ENCODE peak calls at places on chromosomes 2 and 18, in eight cellular contexts. One of them, this sample, is unnamed.

GRCh38 chr18:49022311-49023280 is 71.8 kb upstream of the SMAD7 start:
- DNase-seq in ovary: peak
- DNase-seq in renal cortical epithelial cell: no peak
- DNase-seq in choroid plexus epithelial cell: no peak
- DNase-seq in GM10248: no peak
- DNase-seq in fibroblast of gingiva: no peak
- DNase-seq in EH: no peak
- DNase-seq in testis: no peak
- DNase-seq in this sample: peak

GRCh38 chr2:8872821-8873432 is 35.5 kb upstream of the KIDINS220 start:
- DNase-seq in EH: peak
- DNase-seq in renal cortical epithelial cell: peak
- DNase-seq in testis: no peak
- DNase-seq in GM10248: peak
- DNase-seq in choroid plexus epithelial cell: peak
- DNase-seq in ovary: no peak
- DNase-seq in fibroblast of gingiva: peak
- DNase-seq in this sample: no peak

GRCh38 chr2:14752294-14752693 is 119.8 kb downstream of the LRATD1 start:
- DNase-seq in GM10248: no peak
- DNase-seq in fibroblast of gingiva: no peak
- DNase-seq in ovary: no peak
- DNase-seq in testis: peak
- DNase-seq in renal cortical epithelial cell: no peak
- DNase-seq in EH: no peak
- DNase-seq in choroid plexus epithelial cell: no peak
- DNase-seq in this sample: no peak

GRCh38 chr2:234491281-234491680 is 5.6 kb downstream of the ARL4C start:
- DNase-seq in EH: no peak
- DNase-seq in ovary: no peak
- DNase-seq in fibroblast of gingiva: no peak
- DNase-seq in testis: no peak
- DNase-seq in GM10248: no peak
- DNase-seq in renal cortical epithelial cell: peak
- DNase-seq in choroid plexus epithelial cell: no peak
- DNase-seq in this sample: no peak

GRCh38 chr2:70181363-70181956 is 9.4 kb downstream of the C2orf42 start:
- DNase-seq in GM10248: peak
- DNase-seq in testis: no peak
- DNase-seq in fibroblast of gingiva: no peak
- DNase-seq in renal cortical epithelial cell: no peak
- DNase-seq in EH: no peak
- DNase-seq in ovary: peak
- DNase-seq in choroid plexus epithelial cell: no peak
- DNase-seq in this sample: no peak

GRCh38 chr2:84797271-84797670 is 83.6 kb downstream of the TRABD2A start:
- DNase-seq in GM10248: no peak
- DNase-seq in EH: no peak
- DNase-seq in ovary: no peak
- DNase-seq in fibroblast of gingiva: no peak
- DNase-seq in renal cortical epithelial cell: no peak
- DNase-seq in choroid plexus epithelial cell: no peak
- DNase-seq in testis: no peak
- DNase-seq in this sample: no peak

GRCh38 chr2:64326578-64327050 is 127.3 kb upstream of the LGALSL start:
- DNase-seq in EH: no peak
- DNase-seq in fibroblast of gingiva: no peak
- DNase-seq in GM10248: no peak
- DNase-seq in ovary: no peak
- DNase-seq in renal cortical epithelial cell: no peak
- DNase-seq in choroid plexus epithelial cell: no peak
- DNase-seq in testis: no peak
- DNase-seq in this sample: no peak

GRCh38 chr2:191318729-191319078 is 73.5 kb downstream of the MYO1B start:
- DNase-seq in ovary: no peak
- DNase-seq in testis: no peak
- DNase-seq in fibroblast of gingiva: peak
- DNase-seq in renal cortical epithelial cell: peak
- DNase-seq in EH: peak
- DNase-seq in GM10248: no peak
- DNase-seq in choroid plexus epithelial cell: peak
- DNase-seq in this sample: peak

GRCh38 chr2:135744761-135745314 is 3.2 kb downstream of the UBXN4 start:
- DNase-seq in testis: peak
- DNase-seq in GM10248: peak
- DNase-seq in fibroblast of gingiva: peak
- DNase-seq in choroid plexus epithelial cell: peak
- DNase-seq in ovary: no peak
- DNase-seq in EH: peak
- DNase-seq in renal cortical epithelial cell: peak
- DNase-seq in this sample: peak

GRCh38 chr18:39942702-39943101 is 2012.3 kb upstream of the PIK3C3 start:
- DNase-seq in testis: no peak
- DNase-seq in ovary: no peak
- DNase-seq in fibroblast of gingiva: no peak
- DNase-seq in GM10248: no peak
- DNase-seq in renal cortical epithelial cell: peak
- DNase-seq in EH: no peak
- DNase-seq in choroid plexus epithelial cell: peak
- DNase-seq in this sample: no peak

GRCh38 chr18:48781041-48781989 is 169.4 kb downstream of the SMAD7 start:
- DNase-seq in choroid plexus epithelial cell: peak
- DNase-seq in EH: peak
- DNase-seq in GM10248: no peak
- DNase-seq in fibroblast of gingiva: peak
- DNase-seq in ovary: peak
- DNase-seq in testis: peak
- DNase-seq in renal cortical epithelial cell: no peak
- DNase-seq in this sample: no peak

GRCh38 chr18:46332956-46333355 is 228.8 kb downstream of the HAUS1 start:
- DNase-seq in EH: no peak
- DNase-seq in fibroblast of gingiva: no peak
- DNase-seq in choroid plexus epithelial cell: no peak
- DNase-seq in testis: peak
- DNase-seq in GM10248: no peak
- DNase-seq in ovary: peak
- DNase-seq in renal cortical epithelial cell: no peak
- DNase-seq in this sample: no peak

GRCh38 chr2:233421091-233421816 is 67.0 kb downstream of the DGKD start:
- DNase-seq in EH: no peak
- DNase-seq in GM10248: no peak
- DNase-seq in ovary: no peak
- DNase-seq in choroid plexus epithelial cell: no peak
- DNase-seq in fibroblast of gingiva: no peak
- DNase-seq in renal cortical epithelial cell: no peak
- DNase-seq in testis: peak
- DNase-seq in this sample: no peak

GRCh38 chr18:60950634-60951033 is 382.6 kb upstream of the CDH20 start:
- DNase-seq in choroid plexus epithelial cell: no peak
- DNase-seq in renal cortical epithelial cell: no peak
- DNase-seq in GM10248: no peak
- DNase-seq in EH: no peak
- DNase-seq in fibroblast of gingiva: no peak
- DNase-seq in ovary: no peak
- DNase-seq in testis: no peak
- DNase-seq in this sample: no peak

GRCh38 chr18:48348739-48349138 is 60.4 kb downstream of the ZBTB7C start:
- DNase-seq in testis: no peak
- DNase-seq in renal cortical epithelial cell: no peak
- DNase-seq in EH: no peak
- DNase-seq in ovary: no peak
- DNase-seq in GM10248: no peak
- DNase-seq in choroid plexus epithelial cell: no peak
- DNase-seq in fibroblast of gingiva: no peak
- DNase-seq in this sample: no peak

GRCh38 chr2:16278421-16279200 is 338.3 kb downstream of the MYCN start:
- DNase-seq in fibroblast of gingiva: no peak
- DNase-seq in testis: no peak
- DNase-seq in choroid plexus epithelial cell: no peak
- DNase-seq in EH: no peak
- DNase-seq in ovary: no peak
- DNase-seq in renal cortical epithelial cell: no peak
- DNase-seq in GM10248: no peak
- DNase-seq in this sample: no peak

GRCh38 chr2:225895126-225895525 is 495.6 kb downstream of the NYAP2 start:
- DNase-seq in testis: no peak
- DNase-seq in fibroblast of gingiva: peak
- DNase-seq in GM10248: no peak
- DNase-seq in choroid plexus epithelial cell: peak
- DNase-seq in ovary: no peak
- DNase-seq in EH: peak
- DNase-seq in renal cortical epithelial cell: peak
- DNase-seq in this sample: no peak

GRCh38 chr2:21217421-21217820 is 93.7 kb downstream of the TDRD15 start:
- DNase-seq in testis: no peak
- DNase-seq in GM10248: no peak
- DNase-seq in choroid plexus epithelial cell: no peak
- DNase-seq in EH: no peak
- DNase-seq in fibroblast of gingiva: no peak
- DNase-seq in renal cortical epithelial cell: peak
- DNase-seq in ovary: no peak
- DNase-seq in this sample: no peak

GRCh38 chr2:17813742-17814458 is 2.4 kb upstream of the MSGN1 start:
- DNase-seq in EH: peak
- DNase-seq in fibroblast of gingiva: no peak
- DNase-seq in renal cortical epithelial cell: no peak
- DNase-seq in GM10248: peak
- DNase-seq in testis: no peak
- DNase-seq in ovary: no peak
- DNase-seq in choroid plexus epithelial cell: peak
- DNase-seq in this sample: no peak

GRCh38 chr18:57141208-57142129 is 5.4 kb upstream of the BOD1L2 start:
- DNase-seq in GM10248: no peak
- DNase-seq in fibroblast of gingiva: no peak
- DNase-seq in renal cortical epithelial cell: peak
- DNase-seq in EH: no peak
- DNase-seq in testis: no peak
- DNase-seq in choroid plexus epithelial cell: no peak
- DNase-seq in ovary: no peak
- DNase-seq in this sample: no peak

GRCh38 chr2:174778479-174778962 is 14.2 kb upstream of the CHRNA1 start:
- DNase-seq in EH: peak
- DNase-seq in GM10248: peak
- DNase-seq in renal cortical epithelial cell: peak
- DNase-seq in choroid plexus epithelial cell: peak
- DNase-seq in fibroblast of gingiva: peak
- DNase-seq in testis: no peak
- DNase-seq in ovary: peak
- DNase-seq in this sample: no peak

GRCh38 chr18:477565-477964 is 22.9 kb downstream of the COLEC12 start:
- DNase-seq in renal cortical epithelial cell: no peak
- DNase-seq in testis: no peak
- DNase-seq in fibroblast of gingiva: no peak
- DNase-seq in ovary: no peak
- DNase-seq in choroid plexus epithelial cell: no peak
- DNase-seq in EH: no peak
- DNase-seq in GM10248: peak
- DNase-seq in this sample: peak

GRCh38 chr2:238235331-238235732 is 4.5 kb downstream of the HES6 start:
- DNase-seq in choroid plexus epithelial cell: peak
- DNase-seq in ovary: no peak
- DNase-seq in testis: no peak
- DNase-seq in fibroblast of gingiva: peak
- DNase-seq in EH: peak
- DNase-seq in renal cortical epithelial cell: peak
- DNase-seq in GM10248: no peak
- DNase-seq in this sample: no peak

GRCh38 chr18:22348521-22349316 is 69.0 kb downstream of the CTAGE1 start:
- DNase-seq in GM10248: no peak
- DNase-seq in choroid plexus epithelial cell: peak
- DNase-seq in fibroblast of gingiva: peak
- DNase-seq in testis: peak
- DNase-seq in EH: peak
- DNase-seq in ovary: peak
- DNase-seq in renal cortical epithelial cell: peak
- DNase-seq in this sample: peak

GRCh38 chr2:75047189-75047812 is 88.9 kb downstream of the POLE4 start:
- DNase-seq in GM10248: no peak
- DNase-seq in ovary: no peak
- DNase-seq in fibroblast of gingiva: peak
- DNase-seq in testis: no peak
- DNase-seq in EH: peak
- DNase-seq in renal cortical epithelial cell: peak
- DNase-seq in choroid plexus epithelial cell: peak
- DNase-seq in this sample: no peak

GRCh38 chr2:3291750-3292149 is 85.9 kb downstream of the EIPR1 start:
- DNase-seq in EH: no peak
- DNase-seq in fibroblast of gingiva: no peak
- DNase-seq in GM10248: no peak
- DNase-seq in testis: no peak
- DNase-seq in renal cortical epithelial cell: no peak
- DNase-seq in ovary: peak
- DNase-seq in choroid plexus epithelial cell: no peak
- DNase-seq in this sample: no peak

GRCh38 chr2:199458017-199458805 is 472 bp upstream of the SATB2 start:
- DNase-seq in ovary: peak
- DNase-seq in testis: peak
- DNase-seq in fibroblast of gingiva: peak
- DNase-seq in renal cortical epithelial cell: no peak
- DNase-seq in EH: peak
- DNase-seq in GM10248: peak
- DNase-seq in choroid plexus epithelial cell: peak
- DNase-seq in this sample: peak

GRCh38 chr2:111617299-111617803 is 266.6 kb downstream of the ANAPC1 start:
- DNase-seq in testis: no peak
- DNase-seq in fibroblast of gingiva: no peak
- DNase-seq in EH: peak
- DNase-seq in ovary: no peak
- DNase-seq in GM10248: no peak
- DNase-seq in renal cortical epithelial cell: peak
- DNase-seq in choroid plexus epithelial cell: peak
- DNase-seq in this sample: no peak

GRCh38 chr2:201366166-201366565 is 9.0 kb upstream of the FLACC1 start:
- DNase-seq in EH: peak
- DNase-seq in fibroblast of gingiva: no peak
- DNase-seq in ovary: no peak
- DNase-seq in testis: no peak
- DNase-seq in choroid plexus epithelial cell: peak
- DNase-seq in renal cortical epithelial cell: no peak
- DNase-seq in GM10248: no peak
- DNase-seq in this sample: no peak

GRCh38 chr2:210913461-210913860 is 357.1 kb downstream of the CPS1 start:
- DNase-seq in choroid plexus epithelial cell: peak
- DNase-seq in renal cortical epithelial cell: no peak
- DNase-seq in testis: no peak
- DNase-seq in EH: no peak
- DNase-seq in GM10248: no peak
- DNase-seq in ovary: no peak
- DNase-seq in fibroblast of gingiva: peak
- DNase-seq in this sample: no peak

GRCh38 chr2:9565436-9566153 is 10.0 kb upstream of the ADAM17 start:
- DNase-seq in choroid plexus epithelial cell: peak
- DNase-seq in fibroblast of gingiva: peak
- DNase-seq in EH: peak
- DNase-seq in testis: peak
- DNase-seq in GM10248: no peak
- DNase-seq in renal cortical epithelial cell: peak
- DNase-seq in ovary: peak
- DNase-seq in this sample: no peak

GRCh38 chr18:46412831-46413371 is 244.1 kb downstream of the LOXHD1 start:
- DNase-seq in fibroblast of gingiva: no peak
- DNase-seq in ovary: peak
- DNase-seq in GM10248: no peak
- DNase-seq in choroid plexus epithelial cell: peak
- DNase-seq in testis: peak
- DNase-seq in EH: no peak
- DNase-seq in renal cortical epithelial cell: no peak
- DNase-seq in this sample: no peak

GRCh38 chr2:15674637-15675455 is 83.2 kb downstream of the DDX1 start:
- DNase-seq in fibroblast of gingiva: no peak
- DNase-seq in GM10248: no peak
- DNase-seq in testis: no peak
- DNase-seq in ovary: no peak
- DNase-seq in EH: no peak
- DNase-seq in renal cortical epithelial cell: peak
- DNase-seq in choroid plexus epithelial cell: peak
- DNase-seq in this sample: no peak

GRCh38 chr2:238974061-238974460 is 126.2 kb downstream of the TWIST2 start:
- DNase-seq in ovary: no peak
- DNase-seq in fibroblast of gingiva: peak
- DNase-seq in testis: no peak
- DNase-seq in EH: peak
- DNase-seq in renal cortical epithelial cell: no peak
- DNase-seq in choroid plexus epithelial cell: peak
- DNase-seq in GM10248: no peak
- DNase-seq in this sample: no peak